ENCODE peak calls at places on chromosomes 13 and 19, in four cellular contexts. F, C, V and I are unnamed samples.

GRCh38 chr19:41944336-41944735 is 14.8 kb downstream of the RABAC1 start:
- DNase-seq in V (no peak), C (no peak), F (no peak), I (no peak)

GRCh38 chr19:16661480-16662034 is 618 bp downstream of the TMEM38A start:
- DNase-seq in V (no peak), F (no peak), C (peak; percentile 91), I (no peak)

GRCh38 chr13:97435297-97435682 is 1.3 kb downstream of the RAP2A start:
- DNase-seq in V (no peak), C (no peak), F (no peak), I (no peak)

GRCh38 chr13:50085063-50085462 is 69.8 kb downstream of the KCNRG start:
- DNase-seq in V (no peak), C (no peak), F (no peak), I (no peak)

GRCh38 chr19:11168568-11168967 is 13.0 kb upstream of the SPC24 start:
- DNase-seq in C (peak; percentile 86), V (no peak), F (peak; percentile 82), I (peak; percentile 94)

GRCh38 chr13:36736119-36736726 is 62.4 kb downstream of the SERTM1 start:
- DNase-seq in V (no peak), F (peak; percentile 14), C (no peak), I (no peak)

GRCh38 chr13:50592412-50593145 is 250.9 kb downstream of the DLEU7 start:
- DNase-seq in C (no peak), V (no peak), F (peak; percentile 72), I (peak; percentile 23)

GRCh38 chr13:29991343-29991742 is 140.9 kb upstream of the UBL3 start:
- DNase-seq in F (peak; percentile 82), V (no peak), C (no peak), I (peak; percentile 37)

GRCh38 chr13:50893211-50893852 is 16.3 kb upstream of the RNASEH2B start:
- DNase-seq in V (no peak), F (no peak), C (no peak), I (no peak)

GRCh38 chr19:5364674-5365073 is 24.1 kb upstream of the PTPRS start:
- DNase-seq in F (no peak), C (no peak), V (no peak), I (no peak)

GRCh38 chr13:50123862-50124535 is 108.8 kb downstream of the KCNRG start:
- DNase-seq in V (no peak), F (peak; percentile 87), C (peak; percentile 95), I (peak; percentile 47)

GRCh38 chr13:95204231-95204765 is 97.0 kb downstream of the ABCC4 start:
- DNase-seq in C (no peak), F (no peak), V (no peak), I (no peak)

GRCh38 chr13:102678339-102679122 is 16.3 kb downstream of the METTL21C start:
- DNase-seq in C (no peak), V (no peak), F (no peak), I (no peak)

GRCh38 chr13:44155422-44156293 is 218.0 kb upstream of the SERP2 start:
- DNase-seq in V (no peak), C (peak; percentile 88), F (no peak), I (no peak)

GRCh38 chr13:78192721-78193120 is 274.1 kb upstream of the EDNRB start:
- DNase-seq in C (no peak), V (no peak), F (peak; percentile 33), I (no peak)

GRCh38 chr19:17706750-17707181 is 12.5 kb upstream of the MAP1S start:
- DNase-seq in F (no peak), V (no peak), C (no peak), I (no peak)

GRCh38 chr19:14073925-14074838 is 1.6 kb downstream of the MISP3 start:
- DNase-seq in F (no peak), C (peak; percentile 72), V (no peak), I (no peak)

GRCh38 chr13:113033054-113033453 is 64.0 kb downstream of the MCF2L start:
- DNase-seq in V (no peak), F (no peak), C (no peak), I (no peak)

GRCh38 chr19:45999653-46000121 is 4.4 kb downstream of the CCDC61 start:
- DNase-seq in C (no peak), F (no peak), V (no peak), I (no peak)

GRCh38 chr19:3684817-3685410 is 15.4 kb downstream of the PIP5K1C start:
- DNase-seq in C (no peak), F (no peak), V (no peak), I (no peak)

GRCh38 chr13:113192902-113193301 is 15.6 kb downstream of the PCID2 start:
- DNase-seq in V (no peak), F (no peak), C (no peak), I (no peak)

GRCh38 chr13:101155920-101156319 is 260.4 kb downstream of the NALCN start:
- DNase-seq in C (no peak), V (no peak), F (no peak), I (no peak)

GRCh38 chr13:91482427-91482826 is 84.0 kb downstream of the GPC5 start:
- DNase-seq in F (no peak), C (no peak), V (no peak), I (no peak)

GRCh38 chr19:15330801-15331418 is 1.4 kb downstream of the BRD4 start:
- DNase-seq in V (no peak), C (no peak), F (peak; percentile 52), I (no peak)

GRCh38 chr19:46606019-46606418 is 4.9 kb downstream of the CALM3 start:
- DNase-seq in C (no peak), V (no peak), F (no peak), I (no peak)

GRCh38 chr13:111281751-111282311 is 38.6 kb upstream of the TEX29 start:
- DNase-seq in C (no peak), F (peak; percentile 65), V (no peak), I (no peak)

GRCh38 chr19:19459099-19459498 is 53.6 kb downstream of the GATAD2A start:
- DNase-seq in F (no peak), V (no peak), C (no peak), I (no peak)

GRCh38 chr19:19461306-19461670 is 54.1 kb downstream of the TSSK6 start:
- DNase-seq in F (no peak), C (no peak), V (no peak), I (no peak)

GRCh38 chr19:19460761-19461265 is 54.5 kb downstream of the TSSK6 start:
- DNase-seq in F (no peak), V (no peak), C (peak; percentile 90), I (no peak)

GRCh38 chr19:19460258-19460731 is 54.8 kb downstream of the GATAD2A start:
- DNase-seq in C (no peak), V (no peak), F (no peak), I (no peak)

GRCh38 chr19:19459707-19460251 is 54.3 kb downstream of the GATAD2A start:
- DNase-seq in F (no peak), V (no peak), C (no peak), I (no peak)
- H3K4me3 ChIP-seq in F (no peak overlapping the region), V (peak overlapping the region; percentile 29), C (no peak overlapping the region), I (no peak overlapping the region)

DNA sequence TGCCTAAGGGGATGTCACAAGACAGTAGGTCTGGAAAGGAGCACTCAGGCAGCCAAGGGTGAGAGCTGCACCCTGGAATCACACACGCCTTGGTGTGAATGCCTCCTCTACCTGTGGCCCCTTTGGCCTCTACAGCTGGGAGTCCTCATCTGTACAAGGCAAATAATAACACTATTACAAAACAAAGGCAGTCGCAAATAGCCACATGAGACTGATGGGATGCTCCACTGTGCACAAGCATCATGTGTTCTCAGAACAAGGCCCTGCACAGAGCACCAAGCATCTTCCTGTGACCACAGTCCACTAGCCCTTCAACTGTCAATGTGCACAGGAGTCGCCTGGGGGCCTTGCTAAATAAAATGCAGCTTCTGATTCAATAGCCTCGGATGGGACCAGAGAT is 44.6 kb upstream of the HNRNPA1L2 start:
- DNase-seq in V (no peak), F (no peak), C (no peak), I (no peak)
- TF ChIP-seq CTCF in V (no peak), F (no peak), C (no peak), I (no peak)

GRCh38 chr19:1569997-1570396 is 1.9 kb upstream of the MEX3D start:
- DNase-seq in V (no peak), C (no peak), F (no peak), I (no peak)

GRCh38 chr19:1568320-1569019 is at the start of gene MEX3D:
- DNase-seq in C (peak; percentile 81), V (no peak), F (no peak), I (no peak)

GRCh38 chr19:1567116-1567847 is 843 bp downstream of the MEX3D start:
- DNase-seq in C (no peak), F (no peak), V (no peak), I (no peak)

GRCh38 chr19:1566392-1567115 is 1.6 kb downstream of the MEX3D start:
- DNase-seq in F (peak; percentile 9), C (peak; percentile 77), V (no peak), I (no peak)

DNA sequence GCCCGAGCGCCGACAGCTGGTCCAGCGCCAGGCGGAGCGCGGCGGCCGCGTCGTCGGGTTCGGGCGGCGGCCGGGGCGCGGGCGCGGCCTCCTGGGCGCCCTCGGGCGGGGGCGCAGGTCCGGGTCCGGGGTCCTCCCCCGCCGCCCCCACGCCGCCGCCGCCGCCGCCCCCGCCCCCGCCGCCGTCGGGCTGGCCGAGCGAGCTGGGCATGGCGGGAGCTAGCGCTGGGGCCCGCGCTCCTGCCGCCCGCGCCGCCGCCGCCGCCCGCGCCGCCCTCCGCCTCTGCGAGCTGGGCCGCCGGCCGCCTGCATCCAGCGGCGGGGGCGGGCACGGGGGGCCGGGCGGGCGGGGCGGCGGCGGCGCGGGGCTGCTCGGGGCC is 287 bp downstream of the MEX3D start:
- DNase-seq in C (no peak), F (no peak), V (no peak), I (no peak)
- H3K4me3 ChIP-seq in C (peak overlapping the region; percentile 81), F (peak overlapping the region; percentile 78), V (no peak overlapping the region), I (no peak overlapping the region)

GRCh38 chr13:46555722-46556121 is 2.8 kb downstream of the LRCH1 start:
- DNase-seq in F (no peak), V (no peak), C (no peak), I (no peak)

GRCh38 chr13:46552888-46553520 is at the start of gene LRCH1:
- DNase-seq in F (no peak), V (no peak), C (peak; percentile 94), I (no peak)

GRCh38 chr13:46554971-46555370 is 2.0 kb downstream of the LRCH1 start:
- DNase-seq in C (no peak), V (no peak), F (no peak), I (no peak)

GRCh38 chr13:46553521-46553885 is 533 bp downstream of the LRCH1 start:
- DNase-seq in V (no peak), C (peak; percentile 68), F (no peak), I (no peak)

DNA sequence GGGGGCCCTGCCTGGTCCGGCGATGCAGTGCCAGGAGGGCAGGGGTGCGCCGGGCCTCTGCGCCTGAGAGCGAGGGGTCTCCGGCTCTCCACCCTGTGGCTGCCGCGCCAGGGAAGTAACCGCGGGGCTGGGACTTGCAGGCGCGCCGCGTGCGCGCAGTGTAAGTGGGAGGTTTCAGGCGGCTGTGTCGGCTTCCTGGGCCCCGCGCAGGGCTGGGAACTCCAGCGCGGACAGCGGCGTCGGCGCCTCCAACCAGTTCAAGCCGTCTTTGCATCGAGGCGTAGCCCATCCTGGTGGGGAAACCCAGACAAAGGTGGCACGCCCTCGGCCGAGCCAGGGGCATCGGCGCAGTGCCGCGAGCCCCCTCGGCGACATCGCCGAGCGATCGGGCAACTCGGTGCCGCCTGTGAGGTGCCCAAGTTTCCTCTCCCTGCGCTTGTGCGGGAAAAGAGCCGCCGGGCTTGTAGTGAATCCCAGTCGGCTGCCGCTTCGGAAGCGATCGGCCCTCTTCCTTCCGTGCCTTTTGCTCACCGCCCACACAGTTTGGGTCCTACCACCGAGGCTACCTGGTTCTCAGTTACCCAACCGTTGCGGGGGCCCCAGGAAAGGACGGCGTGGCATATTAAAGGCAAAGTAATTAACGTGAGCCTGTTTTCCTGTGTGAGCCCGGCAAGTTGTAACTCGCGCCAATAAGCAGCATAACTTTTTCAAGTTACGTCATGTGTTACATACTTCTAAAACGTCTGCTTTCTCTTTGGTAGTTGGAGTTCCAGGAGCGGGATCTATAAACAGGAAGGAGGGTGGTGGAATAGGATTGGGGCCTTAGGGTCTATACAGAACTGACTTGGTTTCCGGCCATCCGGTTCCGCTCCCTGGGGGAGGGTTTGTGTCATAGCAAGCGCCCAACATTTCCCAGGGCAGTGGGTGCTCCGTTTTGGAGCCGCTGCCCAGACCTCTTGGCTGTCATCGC is 1.2 kb downstream of the LRCH1 start:
- DNase-seq in C (peak; percentile 85), V (no peak), F (no peak), I (peak; percentile 41)
- TF ChIP-seq CTCF in C (peak; percentile 31), V (peak; percentile 52), F (peak; percentile 34), I (peak; percentile 40)